ENCODE peak calls at places on chromosomes 7 and 10, in five cellular contexts. One of them, this sample, is unnamed.

GRCh38 chr7:132134814-132135445 is 441.3 kb downstream of the PLXNA4 start:
- DNase-seq in left ventricle myocardium inferior: no peak
- DNase-seq in stimulated activated CD8-positive, alpha-beta memory T cell treated with anti-CD3 and anti-CD28 coated beads, Interleukin-15, amount 100 ng/mL, for 24 hours: no peak
- DNase-seq in CD4-positive, alpha-beta T cell: no peak
- DNase-seq in activated gamma-delta T cell treated with Interleukin-2 at 50 U/mL for 16 hours: no peak
- DNase-seq in this sample: no peak

GRCh38 chr7:28389504-28390385 is 22.6 kb upstream of the CREB5 start:
- DNase-seq in left ventricle myocardium inferior: no peak
- DNase-seq in stimulated activated CD8-positive, alpha-beta memory T cell treated with anti-CD3 and anti-CD28 coated beads, Interleukin-15, amount 100 ng/mL, for 24 hours: no peak
- DNase-seq in activated gamma-delta T cell treated with Interleukin-2 at 50 U/mL for 16 hours: no peak
- DNase-seq in CD4-positive, alpha-beta T cell: no peak
- DNase-seq in this sample: no peak

GRCh38 chr10:100894589-100895294 is 18.0 kb upstream of the SLF2 start:
- DNase-seq in CD4-positive, alpha-beta T cell: no peak
- DNase-seq in left ventricle myocardium inferior: no peak
- DNase-seq in activated gamma-delta T cell treated with Interleukin-2 at 50 U/mL for 16 hours: no peak
- DNase-seq in stimulated activated CD8-positive, alpha-beta memory T cell treated with anti-CD3 and anti-CD28 coated beads, Interleukin-15, amount 100 ng/mL, for 24 hours: no peak
- DNase-seq in this sample: no peak

GRCh38 chr7:157710396-157710795 is 373.6 kb downstream of the DNAJB6 start:
- DNase-seq in CD4-positive, alpha-beta T cell: no peak
- DNase-seq in activated gamma-delta T cell treated with Interleukin-2 at 50 U/mL for 16 hours: no peak
- DNase-seq in stimulated activated CD8-positive, alpha-beta memory T cell treated with anti-CD3 and anti-CD28 coated beads, Interleukin-15, amount 100 ng/mL, for 24 hours: no peak
- DNase-seq in left ventricle myocardium inferior: no peak
- DNase-seq in this sample: no peak

GRCh38 chr10:49594594-49594993 is 15.5 kb upstream of the SLC18A3 start:
- DNase-seq in activated gamma-delta T cell treated with Interleukin-2 at 50 U/mL for 16 hours: no peak
- DNase-seq in left ventricle myocardium inferior: no peak
- DNase-seq in CD4-positive, alpha-beta T cell: no peak
- DNase-seq in stimulated activated CD8-positive, alpha-beta memory T cell treated with anti-CD3 and anti-CD28 coated beads, Interleukin-15, amount 100 ng/mL, for 24 hours: no peak
- DNase-seq in this sample: no peak

GRCh38 chr10:48457949-48458661 is 146.8 kb downstream of the ARHGAP22 start:
- DNase-seq in CD4-positive, alpha-beta T cell: no peak
- DNase-seq in activated gamma-delta T cell treated with Interleukin-2 at 50 U/mL for 16 hours: no peak
- DNase-seq in left ventricle myocardium inferior: no peak
- DNase-seq in stimulated activated CD8-positive, alpha-beta memory T cell treated with anti-CD3 and anti-CD28 coated beads, Interleukin-15, amount 100 ng/mL, for 24 hours: no peak
- DNase-seq in this sample: no peak

GRCh38 chr10:132264306-132264950 is 43.3 kb downstream of the STK32C start:
- DNase-seq in CD4-positive, alpha-beta T cell: no peak
- DNase-seq in left ventricle myocardium inferior: no peak
- DNase-seq in stimulated activated CD8-positive, alpha-beta memory T cell treated with anti-CD3 and anti-CD28 coated beads, Interleukin-15, amount 100 ng/mL, for 24 hours: no peak
- DNase-seq in activated gamma-delta T cell treated with Interleukin-2 at 50 U/mL for 16 hours: no peak
- DNase-seq in this sample: no peak

GRCh38 chr7:65972976-65973375 is 9.0 kb downstream of the GUSB start:
- DNase-seq in activated gamma-delta T cell treated with Interleukin-2 at 50 U/mL for 16 hours: no peak
- DNase-seq in left ventricle myocardium inferior: no peak
- DNase-seq in stimulated activated CD8-positive, alpha-beta memory T cell treated with anti-CD3 and anti-CD28 coated beads, Interleukin-15, amount 100 ng/mL, for 24 hours: no peak
- DNase-seq in CD4-positive, alpha-beta T cell: no peak
- DNase-seq in this sample: no peak

GRCh38 chr10:52674474-52674873 is 98.1 kb downstream of the MBL2 start:
- DNase-seq in CD4-positive, alpha-beta T cell: no peak
- DNase-seq in left ventricle myocardium inferior: no peak
- DNase-seq in activated gamma-delta T cell treated with Interleukin-2 at 50 U/mL for 16 hours: no peak
- DNase-seq in stimulated activated CD8-positive, alpha-beta memory T cell treated with anti-CD3 and anti-CD28 coated beads, Interleukin-15, amount 100 ng/mL, for 24 hours: no peak
- DNase-seq in this sample: no peak

GRCh38 chr10:74072503-74072902 is 74.6 kb downstream of the VCL start:
- DNase-seq in CD4-positive, alpha-beta T cell: no peak
- DNase-seq in activated gamma-delta T cell treated with Interleukin-2 at 50 U/mL for 16 hours: no peak
- DNase-seq in left ventricle myocardium inferior: no peak
- DNase-seq in stimulated activated CD8-positive, alpha-beta memory T cell treated with anti-CD3 and anti-CD28 coated beads, Interleukin-15, amount 100 ng/mL, for 24 hours: no peak
- DNase-seq in this sample: no peak

GRCh38 chr7:147411011-147411614 is 1179.5 kb upstream of the C7orf33 start:
- DNase-seq in left ventricle myocardium inferior: no peak
- DNase-seq in stimulated activated CD8-positive, alpha-beta memory T cell treated with anti-CD3 and anti-CD28 coated beads, Interleukin-15, amount 100 ng/mL, for 24 hours: no peak
- DNase-seq in activated gamma-delta T cell treated with Interleukin-2 at 50 U/mL for 16 hours: no peak
- DNase-seq in CD4-positive, alpha-beta T cell: no peak
- DNase-seq in this sample: no peak

GRCh38 chr10:17454181-17454800 is at the start of gene ST8SIA6:
- DNase-seq in activated gamma-delta T cell treated with Interleukin-2 at 50 U/mL for 16 hours: peak
- DNase-seq in CD4-positive, alpha-beta T cell: peak
- DNase-seq in left ventricle myocardium inferior: peak
- DNase-seq in stimulated activated CD8-positive, alpha-beta memory T cell treated with anti-CD3 and anti-CD28 coated beads, Interleukin-15, amount 100 ng/mL, for 24 hours: peak
- DNase-seq in this sample: peak

GRCh38 chr10:47354162-47354561 is 6.0 kb downstream of the RBP3 start:
- DNase-seq in left ventricle myocardium inferior: no peak
- DNase-seq in activated gamma-delta T cell treated with Interleukin-2 at 50 U/mL for 16 hours: no peak
- DNase-seq in CD4-positive, alpha-beta T cell: no peak
- DNase-seq in stimulated activated CD8-positive, alpha-beta memory T cell treated with anti-CD3 and anti-CD28 coated beads, Interleukin-15, amount 100 ng/mL, for 24 hours: no peak
- DNase-seq in this sample: no peak

GRCh38 chr10:75845538-75845937 is 414.1 kb downstream of the LRMDA start:
- DNase-seq in stimulated activated CD8-positive, alpha-beta memory T cell treated with anti-CD3 and anti-CD28 coated beads, Interleukin-15, amount 100 ng/mL, for 24 hours: no peak
- DNase-seq in activated gamma-delta T cell treated with Interleukin-2 at 50 U/mL for 16 hours: no peak
- DNase-seq in CD4-positive, alpha-beta T cell: no peak
- DNase-seq in left ventricle myocardium inferior: no peak
- DNase-seq in this sample: no peak

GRCh38 chr7:83532229-83532628 is 116.7 kb downstream of the SEMA3E start:
- DNase-seq in activated gamma-delta T cell treated with Interleukin-2 at 50 U/mL for 16 hours: no peak
- DNase-seq in stimulated activated CD8-positive, alpha-beta memory T cell treated with anti-CD3 and anti-CD28 coated beads, Interleukin-15, amount 100 ng/mL, for 24 hours: no peak
- DNase-seq in left ventricle myocardium inferior: no peak
- DNase-seq in CD4-positive, alpha-beta T cell: no peak
- DNase-seq in this sample: no peak

GRCh38 chr7:141362580-141363435 is 188.4 kb upstream of the AGK start:
- DNase-seq in CD4-positive, alpha-beta T cell: no peak
- DNase-seq in activated gamma-delta T cell treated with Interleukin-2 at 50 U/mL for 16 hours: no peak
- DNase-seq in left ventricle myocardium inferior: peak
- DNase-seq in stimulated activated CD8-positive, alpha-beta memory T cell treated with anti-CD3 and anti-CD28 coated beads, Interleukin-15, amount 100 ng/mL, for 24 hours: no peak
- DNase-seq in this sample: no peak

GRCh38 chr10:29130190-29130673 is 158.6 kb upstream of the LYZL1 start:
- DNase-seq in activated gamma-delta T cell treated with Interleukin-2 at 50 U/mL for 16 hours: no peak
- DNase-seq in left ventricle myocardium inferior: no peak
- DNase-seq in stimulated activated CD8-positive, alpha-beta memory T cell treated with anti-CD3 and anti-CD28 coated beads, Interleukin-15, amount 100 ng/mL, for 24 hours: no peak
- DNase-seq in CD4-positive, alpha-beta T cell: no peak
- DNase-seq in this sample: no peak

GRCh38 chr10:124944982-124945381 is 3.1 kb downstream of the ZRANB1 start:
- DNase-seq in left ventricle myocardium inferior: no peak
- DNase-seq in activated gamma-delta T cell treated with Interleukin-2 at 50 U/mL for 16 hours: no peak
- DNase-seq in stimulated activated CD8-positive, alpha-beta memory T cell treated with anti-CD3 and anti-CD28 coated beads, Interleukin-15, amount 100 ng/mL, for 24 hours: no peak
- DNase-seq in CD4-positive, alpha-beta T cell: no peak
- DNase-seq in this sample: no peak

GRCh38 chr7:27162930-27163775 is 2.2 kb downstream of the HOXA9 start:
- DNase-seq in left ventricle myocardium inferior: no peak
- DNase-seq in activated gamma-delta T cell treated with Interleukin-2 at 50 U/mL for 16 hours: no peak
- DNase-seq in CD4-positive, alpha-beta T cell: no peak
- DNase-seq in stimulated activated CD8-positive, alpha-beta memory T cell treated with anti-CD3 and anti-CD28 coated beads, Interleukin-15, amount 100 ng/mL, for 24 hours: no peak
- DNase-seq in this sample: no peak

GRCh38 chr10:26540601-26541000 is 102.5 kb downstream of the APBB1IP start:
- DNase-seq in CD4-positive, alpha-beta T cell: no peak
- DNase-seq in left ventricle myocardium inferior: no peak
- DNase-seq in stimulated activated CD8-positive, alpha-beta memory T cell treated with anti-CD3 and anti-CD28 coated beads, Interleukin-15, amount 100 ng/mL, for 24 hours: no peak
- DNase-seq in activated gamma-delta T cell treated with Interleukin-2 at 50 U/mL for 16 hours: no peak
- DNase-seq in this sample: no peak

GRCh38 chr7:50355817-50356178 is 51.3 kb downstream of the IKZF1 start:
- DNase-seq in stimulated activated CD8-positive, alpha-beta memory T cell treated with anti-CD3 and anti-CD28 coated beads, Interleukin-15, amount 100 ng/mL, for 24 hours: no peak
- DNase-seq in activated gamma-delta T cell treated with Interleukin-2 at 50 U/mL for 16 hours: no peak
- DNase-seq in CD4-positive, alpha-beta T cell: no peak
- DNase-seq in left ventricle myocardium inferior: no peak
- DNase-seq in this sample: no peak

GRCh38 chr10:13949844-13950542 is 363.2 kb downstream of the PRPF18 start:
- DNase-seq in left ventricle myocardium inferior: no peak
- DNase-seq in stimulated activated CD8-positive, alpha-beta memory T cell treated with anti-CD3 and anti-CD28 coated beads, Interleukin-15, amount 100 ng/mL, for 24 hours: no peak
- DNase-seq in activated gamma-delta T cell treated with Interleukin-2 at 50 U/mL for 16 hours: no peak
- DNase-seq in CD4-positive, alpha-beta T cell: no peak
- DNase-seq in this sample: no peak

GRCh38 chr7:92179393-92179924 is 517 bp upstream of the LRRD1 start:
- DNase-seq in activated gamma-delta T cell treated with Interleukin-2 at 50 U/mL for 16 hours: no peak
- DNase-seq in stimulated activated CD8-positive, alpha-beta memory T cell treated with anti-CD3 and anti-CD28 coated beads, Interleukin-15, amount 100 ng/mL, for 24 hours: no peak
- DNase-seq in left ventricle myocardium inferior: no peak
- DNase-seq in CD4-positive, alpha-beta T cell: no peak
- DNase-seq in this sample: no peak

GRCh38 chr7:113291058-113291457 is 172.7 kb upstream of the SMIM30 start:
- DNase-seq in stimulated activated CD8-positive, alpha-beta memory T cell treated with anti-CD3 and anti-CD28 coated beads, Interleukin-15, amount 100 ng/mL, for 24 hours: no peak
- DNase-seq in left ventricle myocardium inferior: no peak
- DNase-seq in activated gamma-delta T cell treated with Interleukin-2 at 50 U/mL for 16 hours: no peak
- DNase-seq in CD4-positive, alpha-beta T cell: no peak
- DNase-seq in this sample: no peak

GRCh38 chr7:33804261-33804660 is 101.1 kb upstream of the BMPER start:
- DNase-seq in CD4-positive, alpha-beta T cell: no peak
- DNase-seq in left ventricle myocardium inferior: no peak
- DNase-seq in stimulated activated CD8-positive, alpha-beta memory T cell treated with anti-CD3 and anti-CD28 coated beads, Interleukin-15, amount 100 ng/mL, for 24 hours: no peak
- DNase-seq in activated gamma-delta T cell treated with Interleukin-2 at 50 U/mL for 16 hours: no peak
- DNase-seq in this sample: no peak

GRCh38 chr7:105141068-105141467 is 127.1 kb downstream of the KMT2E start:
- DNase-seq in left ventricle myocardium inferior: no peak
- DNase-seq in stimulated activated CD8-positive, alpha-beta memory T cell treated with anti-CD3 and anti-CD28 coated beads, Interleukin-15, amount 100 ng/mL, for 24 hours: no peak
- DNase-seq in CD4-positive, alpha-beta T cell: no peak
- DNase-seq in activated gamma-delta T cell treated with Interleukin-2 at 50 U/mL for 16 hours: no peak
- DNase-seq in this sample: no peak

GRCh38 chr7:26549281-26549943 is 257.8 kb downstream of the SNX10 start:
- DNase-seq in left ventricle myocardium inferior: no peak
- DNase-seq in CD4-positive, alpha-beta T cell: no peak
- DNase-seq in activated gamma-delta T cell treated with Interleukin-2 at 50 U/mL for 16 hours: no peak
- DNase-seq in stimulated activated CD8-positive, alpha-beta memory T cell treated with anti-CD3 and anti-CD28 coated beads, Interleukin-15, amount 100 ng/mL, for 24 hours: no peak
- DNase-seq in this sample: no peak

GRCh38 chr7:30926323-30926722 is 14.7 kb downstream of the AQP1 start:
- DNase-seq in stimulated activated CD8-positive, alpha-beta memory T cell treated with anti-CD3 and anti-CD28 coated beads, Interleukin-15, amount 100 ng/mL, for 24 hours: no peak
- DNase-seq in CD4-positive, alpha-beta T cell: no peak
- DNase-seq in left ventricle myocardium inferior: no peak
- DNase-seq in activated gamma-delta T cell treated with Interleukin-2 at 50 U/mL for 16 hours: peak
- DNase-seq in this sample: no peak

GRCh38 chr10:42958142-42958868 is 118.6 kb upstream of the RET start:
- DNase-seq in stimulated activated CD8-positive, alpha-beta memory T cell treated with anti-CD3 and anti-CD28 coated beads, Interleukin-15, amount 100 ng/mL, for 24 hours: no peak
- DNase-seq in left ventricle myocardium inferior: no peak
- DNase-seq in activated gamma-delta T cell treated with Interleukin-2 at 50 U/mL for 16 hours: no peak
- DNase-seq in CD4-positive, alpha-beta T cell: no peak
- DNase-seq in this sample: no peak

GRCh38 chr7:130560972-130561371 is 69.1 kb downstream of the MEST start:
- DNase-seq in left ventricle myocardium inferior: no peak
- DNase-seq in stimulated activated CD8-positive, alpha-beta memory T cell treated with anti-CD3 and anti-CD28 coated beads, Interleukin-15, amount 100 ng/mL, for 24 hours: no peak
- DNase-seq in activated gamma-delta T cell treated with Interleukin-2 at 50 U/mL for 16 hours: no peak
- DNase-seq in CD4-positive, alpha-beta T cell: no peak
- DNase-seq in this sample: no peak

GRCh38 chr10:33073641-33074410 is 115.8 kb upstream of the ITGB1 start:
- DNase-seq in activated gamma-delta T cell treated with Interleukin-2 at 50 U/mL for 16 hours: no peak
- DNase-seq in left ventricle myocardium inferior: no peak
- DNase-seq in stimulated activated CD8-positive, alpha-beta memory T cell treated with anti-CD3 and anti-CD28 coated beads, Interleukin-15, amount 100 ng/mL, for 24 hours: no peak
- DNase-seq in CD4-positive, alpha-beta T cell: no peak
- DNase-seq in this sample: no peak

GRCh38 chr7:496528-497295 is 22.9 kb downstream of the PDGFA start:
- DNase-seq in CD4-positive, alpha-beta T cell: no peak
- DNase-seq in stimulated activated CD8-positive, alpha-beta memory T cell treated with anti-CD3 and anti-CD28 coated beads, Interleukin-15, amount 100 ng/mL, for 24 hours: no peak
- DNase-seq in left ventricle myocardium inferior: peak
- DNase-seq in activated gamma-delta T cell treated with Interleukin-2 at 50 U/mL for 16 hours: no peak
- DNase-seq in this sample: no peak

GRCh38 chr7:67423058-67423457 is 426.4 kb downstream of the TYW1 start:
- DNase-seq in stimulated activated CD8-positive, alpha-beta memory T cell treated with anti-CD3 and anti-CD28 coated beads, Interleukin-15, amount 100 ng/mL, for 24 hours: no peak
- DNase-seq in activated gamma-delta T cell treated with Interleukin-2 at 50 U/mL for 16 hours: no peak
- DNase-seq in CD4-positive, alpha-beta T cell: no peak
- DNase-seq in left ventricle myocardium inferior: no peak
- DNase-seq in this sample: no peak

GRCh38 chr10:61078542-61078941 is 134.6 kb upstream of the RHOBTB1 start:
- DNase-seq in CD4-positive, alpha-beta T cell: no peak
- DNase-seq in activated gamma-delta T cell treated with Interleukin-2 at 50 U/mL for 16 hours: no peak
- DNase-seq in left ventricle myocardium inferior: no peak
- DNase-seq in stimulated activated CD8-positive, alpha-beta memory T cell treated with anti-CD3 and anti-CD28 coated beads, Interleukin-15, amount 100 ng/mL, for 24 hours: no peak
- DNase-seq in this sample: no peak

GRCh38 chr7:27032843-27033242 is 63.0 kb downstream of the HOXA1 start:
- DNase-seq in stimulated activated CD8-positive, alpha-beta memory T cell treated with anti-CD3 and anti-CD28 coated beads, Interleukin-15, amount 100 ng/mL, for 24 hours: no peak
- DNase-seq in left ventricle myocardium inferior: no peak
- DNase-seq in activated gamma-delta T cell treated with Interleukin-2 at 50 U/mL for 16 hours: no peak
- DNase-seq in CD4-positive, alpha-beta T cell: no peak
- DNase-seq in this sample: no peak

GRCh38 chr7:44347546-44348114 is 22.2 kb upstream of the CAMK2B start:
- DNase-seq in stimulated activated CD8-positive, alpha-beta memory T cell treated with anti-CD3 and anti-CD28 coated beads, Interleukin-15, amount 100 ng/mL, for 24 hours: no peak
- DNase-seq in activated gamma-delta T cell treated with Interleukin-2 at 50 U/mL for 16 hours: no peak
- DNase-seq in CD4-positive, alpha-beta T cell: no peak
- DNase-seq in left ventricle myocardium inferior: peak
- DNase-seq in this sample: no peak

GRCh38 chr7:106485031-106485551 is 175.9 kb downstream of the CCDC71L start:
- DNase-seq in stimulated activated CD8-positive, alpha-beta memory T cell treated with anti-CD3 and anti-CD28 coated beads, Interleukin-15, amount 100 ng/mL, for 24 hours: no peak
- DNase-seq in activated gamma-delta T cell treated with Interleukin-2 at 50 U/mL for 16 hours: no peak
- DNase-seq in left ventricle myocardium inferior: no peak
- DNase-seq in CD4-positive, alpha-beta T cell: no peak
- DNase-seq in this sample: no peak

GRCh38 chr7:155449008-155449879 is 8.7 kb upstream of the EN2 start:
- DNase-seq in left ventricle myocardium inferior: no peak
- DNase-seq in activated gamma-delta T cell treated with Interleukin-2 at 50 U/mL for 16 hours: no peak
- DNase-seq in stimulated activated CD8-positive, alpha-beta memory T cell treated with anti-CD3 and anti-CD28 coated beads, Interleukin-15, amount 100 ng/mL, for 24 hours: no peak
- DNase-seq in CD4-positive, alpha-beta T cell: no peak
- DNase-seq in this sample: no peak

This sample was measured in CD8-positive, alpha-beta T cell.